ENCODE peak calls at places on chromosomes 3 and 15, in four cellular contexts. E is EH, V is HCEC 1CT, Q is activated B cell treated with CpG ODN at 0.5 μM for 24 hours. Y is an unnamed sample.

GRCh38 chr3:172467170-172467824 is 19.0 kb upstream of the GHSR start:
- DNase-seq in E (peak; percentile 67), V (peak; percentile 88), Q (no peak), Y (no peak)

GRCh38 chr3:186821429-186822367 is 15.4 kb upstream of the RFC4 start:
- DNase-seq in E (peak; percentile 90), V (peak; percentile 81), Q (no peak), Y (peak; percentile 56)

GRCh38 chr3:191135175-191135574 is 63.9 kb upstream of the OSTN start:
- DNase-seq in E (no peak), V (no peak), Q (no peak), Y (no peak)

GRCh38 chr3:52983336-52983807 is 62.5 kb downstream of the SFMBT1 start:
- DNase-seq in E (no peak), V (no peak), Q (no peak), Y (no peak)

GRCh38 chr15:76929011-76929760 is 2.4 kb upstream of the RCN2 start:
- DNase-seq in E (no peak), V (no peak), Q (no peak), Y (no peak)

GRCh38 chr15:31489801-31490646 is 163.4 kb downstream of the KLF13 start:
- DNase-seq in E (peak; percentile 65), V (peak; percentile 50), Q (no peak), Y (peak; percentile 20)

GRCh38 chr3:119630562-119631329 is 29.6 kb downstream of the POPDC2 start:
- DNase-seq in E (peak; percentile 68), V (peak; percentile 78), Q (no peak), Y (no peak)

GRCh38 chr3:72035606-72036005 is 250.7 kb upstream of the PROK2 start:
- DNase-seq in E (no peak), V (no peak), Q (no peak), Y (no peak)

GRCh38 chr15:69232144-69232543 is 66.6 kb upstream of the PAQR5 start:
- DNase-seq in E (peak; percentile 3), V (peak; percentile 80), Q (no peak), Y (no peak)